ENCODE peak calls at places on chromosomes 13 and 19, in seven cellular contexts. One of them, this sample, is unnamed.

GRCh38 chr19:35262101-35262761 is 6.5 kb upstream of the USF2 start:
- DNase-seq in NCI-H748 treated with DMSO at 0.1 percent for 48 hours: no peak
- DNase-seq in NCI-H446 treated with DMSO at 0.1 percent for 48 hours: no peak
- DNase-seq in tibial nerve: peak; percentile 11
- DNase-seq in stimulated activated naive CD8-positive, alpha-beta T cell treated with anti-CD3 and anti-CD28 coated beads, Interleukin-15, Interleukin-2, amounts not matched to agents 100 U/mL and 50 U/mL, for 24 hours: peak; percentile 2
- DNase-seq in fibroblast of mammary gland: no peak
- DNase-seq in SK-N-MC: no peak
- DNase-seq in this sample: no peak

GRCh38 chr13:62997696-62998095 is 1582.0 kb upstream of the PCDH20 start:
- DNase-seq in stimulated activated naive CD8-positive, alpha-beta T cell treated with anti-CD3 and anti-CD28 coated beads, Interleukin-15, Interleukin-2, amounts not matched to agents 100 U/mL and 50 U/mL, for 24 hours: no peak
- DNase-seq in NCI-H748 treated with DMSO at 0.1 percent for 48 hours: no peak
- DNase-seq in NCI-H446 treated with DMSO at 0.1 percent for 48 hours: no peak
- DNase-seq in fibroblast of mammary gland: no peak
- DNase-seq in tibial nerve: no peak
- DNase-seq in SK-N-MC: peak; percentile 34
- DNase-seq in this sample: no peak

GRCh38 chr13:33204130-33204927 is 81.2 kb downstream of the STARD13 start:
- DNase-seq in fibroblast of mammary gland: peak; percentile 98
- DNase-seq in NCI-H748 treated with DMSO at 0.1 percent for 48 hours: no peak
- DNase-seq in SK-N-MC: peak; percentile 86
- DNase-seq in stimulated activated naive CD8-positive, alpha-beta T cell treated with anti-CD3 and anti-CD28 coated beads, Interleukin-15, Interleukin-2, amounts not matched to agents 100 U/mL and 50 U/mL, for 24 hours: no peak
- DNase-seq in NCI-H446 treated with DMSO at 0.1 percent for 48 hours: peak; percentile 84
- DNase-seq in tibial nerve: peak; percentile 53
- DNase-seq in this sample: peak; percentile 93

GRCh38 chr19:27918818-27919217 is 1294.1 kb downstream of the UQCRFS1 start:
- DNase-seq in NCI-H748 treated with DMSO at 0.1 percent for 48 hours: no peak
- DNase-seq in NCI-H446 treated with DMSO at 0.1 percent for 48 hours: no peak
- DNase-seq in tibial nerve: no peak
- DNase-seq in SK-N-MC: no peak
- DNase-seq in fibroblast of mammary gland: no peak
- DNase-seq in stimulated activated naive CD8-positive, alpha-beta T cell treated with anti-CD3 and anti-CD28 coated beads, Interleukin-15, Interleukin-2, amounts not matched to agents 100 U/mL and 50 U/mL, for 24 hours: no peak
- DNase-seq in this sample: no peak

GRCh38 chr19:58182577-58182988 is 278 bp upstream of the ZNF274 start:
- DNase-seq in stimulated activated naive CD8-positive, alpha-beta T cell treated with anti-CD3 and anti-CD28 coated beads, Interleukin-15, Interleukin-2, amounts not matched to agents 100 U/mL and 50 U/mL, for 24 hours: no peak
- DNase-seq in SK-N-MC: no peak
- DNase-seq in tibial nerve: no peak
- DNase-seq in NCI-H446 treated with DMSO at 0.1 percent for 48 hours: no peak
- DNase-seq in fibroblast of mammary gland: no peak
- DNase-seq in NCI-H748 treated with DMSO at 0.1 percent for 48 hours: no peak
- DNase-seq in this sample: peak; percentile 90

GRCh38 chr13:112588490-112589297 is 741 bp upstream of the TUBGCP3 start:
- DNase-seq in NCI-H446 treated with DMSO at 0.1 percent for 48 hours: no peak
- DNase-seq in stimulated activated naive CD8-positive, alpha-beta T cell treated with anti-CD3 and anti-CD28 coated beads, Interleukin-15, Interleukin-2, amounts not matched to agents 100 U/mL and 50 U/mL, for 24 hours: no peak
- DNase-seq in fibroblast of mammary gland: no peak
- DNase-seq in tibial nerve: no peak
- DNase-seq in SK-N-MC: no peak
- DNase-seq in NCI-H748 treated with DMSO at 0.1 percent for 48 hours: no peak
- DNase-seq in this sample: peak; percentile 22

GRCh38 chr13:32039488-32040013 is 8.0 kb downstream of the FRY start:
- DNase-seq in SK-N-MC: no peak
- DNase-seq in stimulated activated naive CD8-positive, alpha-beta T cell treated with anti-CD3 and anti-CD28 coated beads, Interleukin-15, Interleukin-2, amounts not matched to agents 100 U/mL and 50 U/mL, for 24 hours: no peak
- DNase-seq in tibial nerve: no peak
- DNase-seq in NCI-H446 treated with DMSO at 0.1 percent for 48 hours: no peak
- DNase-seq in NCI-H748 treated with DMSO at 0.1 percent for 48 hours: no peak
- DNase-seq in fibroblast of mammary gland: peak; percentile 28
- DNase-seq in this sample: no peak

GRCh38 chr19:4301590-4302237 is 475 bp downstream of the TMIGD2 start:
- DNase-seq in fibroblast of mammary gland: no peak
- DNase-seq in tibial nerve: no peak
- DNase-seq in NCI-H748 treated with DMSO at 0.1 percent for 48 hours: no peak
- DNase-seq in SK-N-MC: no peak
- DNase-seq in NCI-H446 treated with DMSO at 0.1 percent for 48 hours: no peak
- DNase-seq in stimulated activated naive CD8-positive, alpha-beta T cell treated with anti-CD3 and anti-CD28 coated beads, Interleukin-15, Interleukin-2, amounts not matched to agents 100 U/mL and 50 U/mL, for 24 hours: no peak
- DNase-seq in this sample: no peak

GRCh38 chr13:106566682-106567420 is 1.1 kb downstream of the ARGLU1 start:
- DNase-seq in stimulated activated naive CD8-positive, alpha-beta T cell treated with anti-CD3 and anti-CD28 coated beads, Interleukin-15, Interleukin-2, amounts not matched to agents 100 U/mL and 50 U/mL, for 24 hours: peak; percentile 56
- DNase-seq in fibroblast of mammary gland: peak; percentile 64
- DNase-seq in NCI-H446 treated with DMSO at 0.1 percent for 48 hours: no peak
- DNase-seq in NCI-H748 treated with DMSO at 0.1 percent for 48 hours: peak; percentile 39
- DNase-seq in SK-N-MC: no peak
- DNase-seq in tibial nerve: peak; percentile 28
- DNase-seq in this sample: peak; percentile 51

GRCh38 chr13:93522486-93522885 is 295.9 kb downstream of the GPC6 start:
- DNase-seq in NCI-H446 treated with DMSO at 0.1 percent for 48 hours: peak; percentile 26
- DNase-seq in stimulated activated naive CD8-positive, alpha-beta T cell treated with anti-CD3 and anti-CD28 coated beads, Interleukin-15, Interleukin-2, amounts not matched to agents 100 U/mL and 50 U/mL, for 24 hours: no peak
- DNase-seq in tibial nerve: no peak
- DNase-seq in NCI-H748 treated with DMSO at 0.1 percent for 48 hours: no peak
- DNase-seq in fibroblast of mammary gland: peak; percentile 55
- DNase-seq in SK-N-MC: no peak
- DNase-seq in this sample: no peak

GRCh38 chr19:35509018-35509652 is 4.3 kb downstream of the DMKN start:
- DNase-seq in tibial nerve: no peak
- DNase-seq in SK-N-MC: no peak
- DNase-seq in NCI-H446 treated with DMSO at 0.1 percent for 48 hours: no peak
- DNase-seq in fibroblast of mammary gland: no peak
- DNase-seq in stimulated activated naive CD8-positive, alpha-beta T cell treated with anti-CD3 and anti-CD28 coated beads, Interleukin-15, Interleukin-2, amounts not matched to agents 100 U/mL and 50 U/mL, for 24 hours: peak; percentile 39
- DNase-seq in NCI-H748 treated with DMSO at 0.1 percent for 48 hours: peak; percentile 72
- DNase-seq in this sample: no peak

GRCh38 chr13:52955505-52955904 is 73.1 kb upstream of the OLFM4 start:
- DNase-seq in SK-N-MC: no peak
- DNase-seq in NCI-H748 treated with DMSO at 0.1 percent for 48 hours: no peak
- DNase-seq in stimulated activated naive CD8-positive, alpha-beta T cell treated with anti-CD3 and anti-CD28 coated beads, Interleukin-15, Interleukin-2, amounts not matched to agents 100 U/mL and 50 U/mL, for 24 hours: no peak
- DNase-seq in fibroblast of mammary gland: no peak
- DNase-seq in NCI-H446 treated with DMSO at 0.1 percent for 48 hours: no peak
- DNase-seq in tibial nerve: no peak
- DNase-seq in this sample: no peak

GRCh38 chr13:104984296-104984818 is 1551.1 kb downstream of the EFNB2 start:
- DNase-seq in stimulated activated naive CD8-positive, alpha-beta T cell treated with anti-CD3 and anti-CD28 coated beads, Interleukin-15, Interleukin-2, amounts not matched to agents 100 U/mL and 50 U/mL, for 24 hours: peak; percentile 42
- DNase-seq in NCI-H446 treated with DMSO at 0.1 percent for 48 hours: peak; percentile 63
- DNase-seq in NCI-H748 treated with DMSO at 0.1 percent for 48 hours: no peak
- DNase-seq in tibial nerve: peak; percentile 21
- DNase-seq in SK-N-MC: peak; percentile 28
- DNase-seq in fibroblast of mammary gland: no peak
- DNase-seq in this sample: no peak